ENCODE peak calls at places on chromosome 3, in four cellular contexts. W is ascending aorta, L is IMR-90, N is neural progenitor cell. K is an unnamed sample.

GRCh38 chr3:12479919-12480425 is 4.3 kb upstream of the TSEN2 start:
- DNase-seq in N (peak), L (peak), W (no peak), K (no peak)

GRCh38 chr3:96266395-96267187 is 547.8 kb upstream of the EPHA6 start:
- DNase-seq in N (no peak), L (no peak), W (no peak), K (no peak)

GRCh38 chr3:194095464-194095863 is 40.5 kb upstream of the HES1 start:
- DNase-seq in W (no peak), N (no peak), L (no peak), K (no peak)

GRCh38 chr3:195909645-195910498 is 1.5 kb upstream of the TNK2 start:
- DNase-seq in W (peak), N (peak), L (peak), K (peak)

GRCh38 chr3:192417012-192417411 is 310.3 kb downstream of the FGF12 start:
- DNase-seq in L (no peak), W (no peak), N (no peak), K (no peak)

GRCh38 chr3:111210003-111210699 is 138.5 kb downstream of the NECTIN3 start:
- DNase-seq in W (no peak), N (no peak), L (peak), K (no peak)

GRCh38 chr3:56119575-56120349 is 348.5 kb downstream of the ERC2 start:
- DNase-seq in N (no peak), W (no peak), L (peak), K (no peak)

GRCh38 chr3:158659454-158660237 is 12.8 kb downstream of the LXN start:
- DNase-seq in N (peak), W (peak), L (peak), K (no peak)

GRCh38 chr3:14303336-14304100 is 98.9 kb upstream of the SLC6A6 start:
- DNase-seq in N (no peak), L (peak), W (no peak), K (no peak)

GRCh38 chr3:13866406-13866965 is 13.4 kb downstream of the WNT7A start:
- DNase-seq in W (no peak), L (no peak), N (no peak), K (no peak)

GRCh38 chr3:71050521-71051258 is 532.8 kb downstream of the FOXP1 start:
- DNase-seq in N (no peak), W (no peak), L (peak), K (no peak)

GRCh38 chr3:156307704-156308103 is 187.3 kb downstream of the KCNAB1 start:
- DNase-seq in W (peak), L (peak), N (no peak), K (no peak)

GRCh38 chr3:66029443-66029842 is 9.3 kb downstream of the MAGI1 start:
- DNase-seq in W (no peak), N (no peak), L (peak), K (no peak)

GRCh38 chr3:60104045-60104444 is 1054.2 kb upstream of the CFAP20DC start:
- DNase-seq in W (no peak), L (no peak), N (no peak), K (no peak)

GRCh38 chr3:9135930-9136525 is 113.4 kb downstream of the SRGAP3 start:
- DNase-seq in W (no peak), N (peak), L (no peak), K (no peak)

GRCh38 chr3:80040113-80040512 is 272.3 kb upstream of the ROBO1 start:
- DNase-seq in N (no peak), L (no peak), W (no peak), K (no peak)

GRCh38 chr3:10467904-10468610 is 37.3 kb downstream of the ATP2B2 start:
- DNase-seq in W (no peak), L (no peak), N (no peak), K (no peak)

GRCh38 chr3:132034486-132035464 is at the start of gene CPNE4:
- DNase-seq in N (peak), W (peak), L (peak), K (no peak)

GRCh38 chr3:42264399-42265058 is 1.5 kb downstream of the CCK start:
- DNase-seq in W (no peak), L (peak), N (no peak), K (no peak)

GRCh38 chr3:4531478-4532025 is 38.4 kb downstream of the ITPR1 start:
- DNase-seq in N (no peak), W (no peak), L (peak), K (no peak)

GRCh38 chr3:40240921-40241320 is 68.6 kb upstream of the EIF1B start:
- DNase-seq in L (no peak), N (no peak), W (no peak), K (no peak)

GRCh38 chr3:132196113-132196512 is 121.1 kb upstream of the ACP3 start:
- DNase-seq in W (no peak), N (no peak), L (no peak), K (no peak)

GRCh38 chr3:20898962-20899361 is 713.0 kb upstream of the SGO1 start:
- DNase-seq in N (no peak), W (no peak), L (no peak), K (no peak)

GRCh38 chr3:114420072-114420471 is 126.2 kb downstream of the TIGIT start:
- DNase-seq in L (no peak), N (peak), W (no peak), K (no peak)

GRCh38 chr3:114418107-114418506 is 124.3 kb downstream of the TIGIT start:
- DNase-seq in L (no peak), W (no peak), N (no peak), K (no peak)

GRCh38 chr3:114417265-114417664 is 123.4 kb downstream of the TIGIT start:
- DNase-seq in N (no peak), L (no peak), W (no peak), K (no peak)

GRCh38 chr3:114417682-114418081 is 123.9 kb downstream of the TIGIT start:
- DNase-seq in N (no peak), W (no peak), L (no peak), K (no peak)

GRCh38 chr3:114418724-114419543 is 125.1 kb downstream of the TIGIT start:
- DNase-seq in N (peak), W (no peak), L (peak), K (no peak)
- H3K27ac ChIP-seq in N (no peak), W (peak), L (peak), K (peak)

GRCh38 chr3:16494906-16495580 is 18.5 kb downstream of the RFTN1 start:
- DNase-seq in W (no peak), N (no peak), L (no peak), K (no peak)

GRCh38 chr3:16496408-16497222 is 16.9 kb downstream of the RFTN1 start:
- DNase-seq in L (no peak), W (no peak), N (no peak), K (no peak)

GRCh38 chr3:16494094-16494493 is 19.4 kb downstream of the RFTN1 start:
- DNase-seq in W (no peak), L (no peak), N (no peak), K (no peak)

GRCh38 chr3:16498130-16498890 is 15.2 kb downstream of the RFTN1 start:
- DNase-seq in N (peak), L (no peak), W (no peak), K (no peak)

GRCh38 chr3:16496008-16496407 is 17.5 kb downstream of the RFTN1 start:
- DNase-seq in W (no peak), L (no peak), N (no peak), K (no peak)
- H3K27ac ChIP-seq in W (no peak), L (no peak), N (no peak), K (no peak)

DNA sequence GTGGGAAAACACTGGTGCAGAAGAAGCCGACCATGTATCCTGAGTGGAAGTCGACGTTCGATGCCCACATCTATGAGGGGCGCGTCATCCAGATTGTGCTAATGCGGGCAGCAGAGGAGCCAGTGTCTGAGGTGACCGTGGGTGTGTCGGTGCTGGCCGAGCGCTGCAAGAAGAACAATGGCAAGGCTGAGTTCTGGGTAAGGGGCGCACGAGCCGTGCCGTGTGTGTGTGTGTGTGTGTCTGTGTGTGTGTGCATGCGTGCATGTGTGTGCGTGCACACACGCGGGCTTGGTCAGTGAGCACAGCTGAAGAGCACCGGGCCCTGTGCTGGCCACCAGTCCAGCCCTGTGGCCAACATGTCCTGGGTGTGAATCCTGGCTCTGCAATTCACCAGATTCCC is 18.6 kb downstream of the PRKCD start:
- DNase-seq in W (no peak), L (no peak), N (no peak), K (no peak)
- H3K27ac ChIP-seq in W (no peak), L (no peak), N (no peak), K (no peak)

GRCh38 chr3:46694520-46694919 is 1.0 kb upstream of the ALS2CL start:
- DNase-seq in L (no peak), W (no peak), N (no peak), K (no peak)
- H3K27ac ChIP-seq in L (no peak), W (peak), N (no peak), K (peak)

GRCh38 chr3:167829057-167829456 is 93.5 kb downstream of the SERPINI1 start:
- DNase-seq in N (no peak), W (no peak), L (no peak), K (no peak)

GRCh38 chr3:167835953-167836352 is 100.4 kb downstream of the SERPINI1 start:
- DNase-seq in L (no peak), N (no peak), W (no peak), K (no peak)

GRCh38 chr3:167835359-167835758 is 99.8 kb downstream of the SERPINI1 start:
- DNase-seq in N (no peak), W (no peak), L (no peak), K (no peak)

DNA sequence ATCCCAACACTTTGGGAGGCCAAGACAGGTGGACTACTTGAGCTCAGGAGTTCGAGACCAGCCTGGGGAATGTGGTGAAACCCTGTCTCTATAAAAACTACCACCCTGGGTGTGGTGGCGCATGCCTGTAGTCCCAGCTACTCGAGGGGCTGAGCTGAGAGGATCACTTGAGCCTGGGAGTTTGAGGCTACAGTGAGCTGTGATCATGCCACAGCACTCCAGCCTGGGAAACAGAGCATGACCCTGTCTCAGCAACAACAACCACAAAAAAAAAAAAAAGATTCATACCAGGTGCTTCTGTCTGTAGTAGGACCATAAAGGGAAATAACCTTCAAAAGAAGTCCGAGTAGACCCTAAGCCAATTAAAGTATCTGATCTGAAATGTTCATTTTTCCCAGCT is 94.5 kb downstream of the SERPINI1 start:
- DNase-seq in W (no peak), N (no peak), L (no peak), K (no peak)
- H3K27ac ChIP-seq in W (no peak), N (no peak), L (no peak), K (no peak)

GRCh38 chr3:88713233-88713691 is 394.2 kb upstream of the EPHA3 start:
- DNase-seq in W (no peak), L (peak), N (no peak), K (no peak)
- H3K27ac ChIP-seq in W (no peak), L (no peak), N (no peak), K (no peak)

DNA sequence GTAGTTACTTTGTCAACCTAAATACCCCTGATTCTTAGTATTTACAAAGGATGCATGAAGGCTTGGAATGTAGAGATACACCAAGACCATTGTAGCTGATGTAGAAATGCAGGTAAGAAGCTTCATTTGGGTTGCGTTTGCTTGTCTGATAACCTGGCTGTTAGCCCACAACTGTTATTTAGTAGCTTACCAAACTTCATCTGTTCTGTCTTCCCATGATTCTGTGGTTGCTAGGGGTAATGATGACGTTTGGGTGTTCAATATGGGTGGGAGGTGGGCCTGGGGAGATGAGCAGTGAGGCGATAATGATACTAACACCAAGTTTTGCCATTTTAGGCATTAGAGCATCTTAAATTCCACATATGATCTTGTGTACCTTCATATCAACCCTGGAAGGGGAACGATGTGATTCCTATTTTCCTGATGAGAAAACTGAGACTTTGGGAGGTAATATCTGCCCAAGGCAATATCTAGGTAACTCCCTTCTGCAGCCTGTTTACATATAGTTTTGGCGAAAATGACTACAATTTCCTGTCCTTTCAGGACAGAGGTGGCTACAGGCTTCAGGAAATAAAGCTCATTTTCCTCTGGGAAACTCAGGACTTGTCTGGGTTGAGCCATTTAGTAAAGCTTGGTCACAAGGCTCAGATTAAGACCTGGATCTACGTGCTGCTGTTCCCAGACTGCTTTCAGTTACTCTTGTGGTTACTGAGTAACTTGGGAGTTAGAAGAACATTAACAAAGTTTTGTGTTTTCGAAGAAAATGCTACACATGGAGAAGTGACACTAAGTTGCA is 26.8 kb downstream of the FNDC3B start:
- DNase-seq in W (no peak), L (peak), N (no peak), K (no peak)
- H3K27ac ChIP-seq in W (peak), L (peak), N (no peak), K (no peak)